ENCODE peak calls at places on chromosomes 6 and 20, in four cellular contexts. B is GM12878, K is HepG2, S is H1. M is an unnamed sample.

GRCh38 chr20:219290-220115 is 7.6 kb upstream of the DEFB129 start:
- DNase-seq in B (no peak), K (peak), S (no peak), M (no peak)

GRCh38 chr6:44617416-44617815 is 229.9 kb downstream of the CDC5L start:
- DNase-seq in B (no peak), K (no peak), S (no peak), M (no peak)

GRCh38 chr6:9126845-9127560 is 691.7 kb upstream of the SLC35B3 start:
- DNase-seq in B (no peak), K (no peak), S (no peak), M (no peak)

GRCh38 chr20:36631651-36632050 is 14.3 kb downstream of the SLA2 start:
- DNase-seq in B (no peak), K (no peak), S (no peak), M (no peak)

GRCh38 chr6:105675715-105676397 is 273.0 kb upstream of the PREP start:
- DNase-seq in B (no peak), K (no peak), S (no peak), M (no peak)

GRCh38 chr20:39069976-39070375 is 107.8 kb downstream of the DHX35 start:
- DNase-seq in B (no peak), K (no peak), S (no peak), M (no peak)

GRCh38 chr6:79544939-79545450 is 7.8 kb upstream of the LCA5 start:
- DNase-seq in B (peak), K (peak), S (peak), M (peak)

GRCh38 chr20:38231786-38232130 is 28.8 kb downstream of the KIAA1755 start:
- DNase-seq in B (no peak), K (no peak), S (no peak), M (no peak)

GRCh38 chr6:13147396-13148181 is 180.7 kb downstream of the TBC1D7 start:
- DNase-seq in B (no peak), K (no peak), S (no peak), M (no peak)

GRCh38 chr6:63440057-63440456 is 120.3 kb upstream of the LGSN start:
- DNase-seq in B (no peak), K (no peak), S (no peak), M (no peak)

GRCh38 chr6:37141291-37142046 is 28.5 kb upstream of the PIM1 start:
- DNase-seq in B (no peak), K (no peak), S (peak), M (no peak)

GRCh38 chr20:40883097-40883496 is 145.5 kb upstream of the TOP1 start:
- DNase-seq in B (no peak), K (no peak), S (no peak), M (no peak)

GRCh38 chr20:49821381-49821780 is 8.8 kb downstream of the SLC9A8 start:
- DNase-seq in B (no peak), K (no peak), S (no peak), M (no peak)

GRCh38 chr6:153092082-153093013 is 38.7 kb downstream of the RGS17 start:
- DNase-seq in B (peak), K (no peak), S (no peak), M (no peak)

GRCh38 chr6:99416892-99417767 is 8.0 kb downstream of the PNISR start:
- DNase-seq in B (peak), K (no peak), S (no peak), M (no peak)

GRCh38 chr6:92716638-92717037 is 702.7 kb downstream of the EPHA7 start:
- DNase-seq in B (no peak), K (no peak), S (no peak), M (no peak)

GRCh38 chr6:147693185-147693584 is 184.7 kb downstream of the SAMD5 start:
- DNase-seq in B (no peak), K (no peak), S (no peak), M (no peak)

GRCh38 chr6:28207244-28208179 is 17.6 kb upstream of the ZSCAN9 start:
- DNase-seq in B (no peak), K (no peak), S (no peak), M (no peak)

GRCh38 chr6:159723259-159723658 is 4.0 kb upstream of the WTAP start:
- DNase-seq in B (no peak), K (no peak), S (no peak), M (no peak)

GRCh38 chr6:50707652-50708325 is 5.5 kb upstream of the TFAP2D start:
- DNase-seq in B (no peak), K (no peak), S (no peak), M (no peak)

GRCh38 chr6:138115877-138116660 is 8.8 kb upstream of the PERP start:
- DNase-seq in B (peak), K (peak), S (no peak), M (peak)

GRCh38 chr6:99790679-99791078 is 184.0 kb downstream of the PRDM13 start:
- DNase-seq in B (no peak), K (no peak), S (no peak), M (no peak)

GRCh38 chr6:167303660-167304625 is 12.8 kb downstream of the UNC93A start:
- DNase-seq in B (no peak), K (no peak), S (no peak), M (no peak)

GRCh38 chr6:4660377-4661321 is 115.6 kb upstream of the CDYL start:
- DNase-seq in B (no peak), K (no peak), S (no peak), M (no peak)

GRCh38 chr6:33840064-33840926 is 36.5 kb upstream of the MLN start:
- DNase-seq in B (peak), K (peak), S (no peak), M (peak)

GRCh38 chr6:129859524-129859923 is 1.6 kb downstream of the TMEM244 start:
- DNase-seq in B (no peak), K (no peak), S (no peak), M (no peak)

GRCh38 chr20:38685853-38686473 is 38.3 kb upstream of the SLC32A1 start:
- DNase-seq in B (no peak), K (peak), S (no peak), M (peak)

GRCh38 chr6:3654436-3654835 is 97.1 kb downstream of the PXDC1 start:
- DNase-seq in B (no peak), K (no peak), S (no peak), M (no peak)

GRCh38 chr6:139335447-139336210 is 38.8 kb downstream of the CITED2 start:
- DNase-seq in B (no peak), K (no peak), S (no peak), M (no peak)

GRCh38 chr6:11270030-11271027 is 37.9 kb upstream of the NEDD9 start:
- DNase-seq in B (no peak), K (peak), S (no peak), M (no peak)

GRCh38 chr6:168442646-168443045 is 1.7 kb downstream of the SMOC2 start:
- DNase-seq in B (no peak), K (no peak), S (no peak), M (no peak)

GRCh38 chr20:47354710-47355488 is 1.6 kb downstream of the ZMYND8 start:
- DNase-seq in B (no peak), K (peak), S (no peak), M (no peak)

GRCh38 chr6:13924146-13924948 is 405 bp upstream of the RNF182 start:
- DNase-seq in B (no peak), K (no peak), S (no peak), M (peak)

GRCh38 chr20:62722627-62723026 is 14.0 kb downstream of the NTSR1 start:
- DNase-seq in B (no peak), K (no peak), S (no peak), M (no peak)

GRCh38 chr6:37391100-37391499 is 37.3 kb downstream of the RNF8 start:
- DNase-seq in B (no peak), K (no peak), S (no peak), M (no peak)

GRCh38 chr6:142373268-142374089 is 71.7 kb downstream of the ADGRG6 start:
- DNase-seq in B (no peak), K (peak), S (no peak), M (no peak)

GRCh38 chr6:64547594-64548268 is 912.1 kb downstream of the PHF3 start:
- DNase-seq in B (no peak), K (no peak), S (no peak), M (no peak)

GRCh38 chr6:30881392-30881986 is 2.8 kb upstream of the DDR1 start:
- DNase-seq in B (no peak), K (no peak), S (no peak), M (no peak)
- TF ChIP-seq HDAC6 in B (no peak), K (no peak), S (no peak), M (no peak)

GRCh38 chr6:157228421-157229218 is 94.7 kb downstream of the TMEM242 start:
- DNase-seq in B (no peak), K (no peak), S (no peak), M (peak)
- TF ChIP-seq RAD21 in B (no peak), K (no peak), S (no peak), M (no peak)

GRCh38 chr6:121730616-121731015 is 295.2 kb downstream of the GJA1 start:
- DNase-seq in B (no peak), K (no peak), S (no peak), M (no peak)
- TF ChIP-seq YY1 in B (no peak), K (no peak), S (no peak), M (no peak)

GRCh38 chr6:35718354-35718695 is 18.5 kb upstream of the ARMC12 start:
- DNase-seq in B (no peak), K (no peak), S (no peak), M (no peak)

GRCh38 chr6:35718911-35719381 is 17.9 kb upstream of the ARMC12 start:
- DNase-seq in B (no peak), K (no peak), S (no peak), M (no peak)

GRCh38 chr6:35717449-35718353 is 19.1 kb upstream of the ARMC12 start:
- DNase-seq in B (no peak), K (no peak), S (no peak), M (no peak)

GRCh38 chr6:35719830-35720733 is 16.8 kb upstream of the ARMC12 start:
- DNase-seq in B (peak), K (no peak), S (no peak), M (peak)

DNA sequence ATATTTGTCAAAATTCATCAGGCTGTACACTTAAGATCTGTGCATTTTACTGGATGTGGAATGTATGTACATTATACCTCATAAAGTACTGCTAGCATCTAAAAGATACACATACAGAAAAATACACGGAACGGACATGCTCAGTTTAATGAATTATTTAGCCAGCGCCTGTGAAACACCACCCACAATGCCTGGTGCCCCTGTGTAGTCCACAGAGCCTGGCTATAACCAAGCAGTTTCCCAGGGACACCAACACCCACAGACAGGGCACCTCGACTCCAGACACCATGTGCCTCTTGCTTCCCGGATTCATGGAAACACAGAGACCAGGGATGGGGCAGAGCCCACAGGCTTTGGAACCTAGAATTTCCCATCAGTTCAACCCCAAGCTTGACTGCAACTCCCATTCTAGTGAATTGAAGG is 17.4 kb upstream of the ARMC12 start:
- DNase-seq in B (no peak), K (no peak), S (no peak), M (no peak)
- TF ChIP-seq HDAC6 in B (no peak), K (no peak), S (no peak), M (no peak)

GRCh38 chr6:20952605-20953004 is 418.3 kb downstream of the CDKAL1 start:
- DNase-seq in B (no peak), K (peak), S (no peak), M (no peak)

GRCh38 chr6:20947977-20948376 is 413.7 kb downstream of the CDKAL1 start:
- DNase-seq in B (no peak), K (no peak), S (no peak), M (no peak)

GRCh38 chr6:20946890-20947289 is 412.6 kb downstream of the CDKAL1 start:
- DNase-seq in B (no peak), K (no peak), S (no peak), M (no peak)

GRCh38 chr6:20946037-20946436 is 411.8 kb downstream of the CDKAL1 start:
- DNase-seq in B (peak), K (peak), S (no peak), M (peak)

DNA sequence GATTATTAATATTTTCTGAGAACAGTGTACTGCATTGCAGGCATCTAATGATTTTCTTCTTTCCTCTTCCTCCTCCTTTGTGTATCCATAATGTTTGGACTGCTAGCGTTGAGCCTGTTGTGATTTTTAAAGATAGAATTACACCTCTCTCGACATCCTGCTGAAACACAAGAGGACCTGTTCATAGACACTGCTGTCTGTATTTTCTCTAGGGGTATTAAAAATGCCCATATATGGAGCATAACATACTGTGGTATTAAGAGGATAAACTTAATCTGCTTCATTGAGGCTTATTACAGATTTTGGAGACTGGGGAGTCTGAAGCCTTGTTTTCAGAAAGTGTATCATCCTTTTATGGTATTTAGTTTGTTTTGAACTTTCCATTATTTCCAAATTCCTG is 414.3 kb downstream of the CDKAL1 start:
- DNase-seq in B (no peak), K (no peak), S (no peak), M (no peak)
- TF ChIP-seq RAD21 in B (no peak), K (no peak), S (no peak), M (no peak)

M was measured in K562.